ENCODE peak calls at places on chromosomes 16 and 17, in six cellular contexts. Z is Caki2; I is amygdala; W is NCI-H1092; J is GM12892; G is stimulated activated naive CD8-positive, alpha-beta T cell treated with anti-CD3 and anti-CD28 coated beads, Interleukin-15, Interleukin-2, amounts not matched to agents 100 U/mL and 50 U/mL, for 24 hours. M is an unnamed sample.
A peak's percentile ranks its signal among the peaks of the same experiment; 100 is the strongest.

GRCh38 chr16:30335598-30336474 is 19.3 kb downstream of the CD2BP2 start:
- DNase-seq in Z (no peak), I (no peak), W (no peak), J (no peak), G (no peak), M (no peak)

GRCh38 chr16:4081035-4081434 is 35.2 kb downstream of the ADCY9 start:
- DNase-seq in Z (no peak), I (no peak), W (no peak), J (no peak), G (no peak), M (no peak)

GRCh38 chr17:47952181-47953021 is 5.3 kb downstream of the PRR15L start:
- DNase-seq in Z (no peak), I (no peak), W (no peak), J (no peak), G (no peak), M (no peak)

GRCh38 chr17:68972119-68972704 is 17.0 kb upstream of the ABCA8 start:
- DNase-seq in Z (no peak), I (no peak), W (no peak), J (no peak), G (no peak), M (no peak)

GRCh38 chr16:56800355-56800754 is 64.7 kb upstream of the SLC12A3 start:
- DNase-seq in Z (peak; percentile 52), I (no peak), W (no peak), J (no peak), G (no peak), M (no peak)

GRCh38 chr17:56595831-56596740 is 2.6 kb downstream of the NOG start:
- DNase-seq in Z (no peak), I (no peak), W (peak; percentile 4), J (no peak), G (peak; percentile 53), M (peak; percentile 86)

GRCh38 chr17:43456661-43457361 is 27.0 kb upstream of the DHX8 start:
- DNase-seq in Z (peak; percentile 64), I (no peak), W (no peak), J (no peak), G (peak; percentile 10), M (no peak)

GRCh38 chr17:47878203-47879027 is 17.6 kb upstream of the SP2 start:
- DNase-seq in Z (no peak), I (no peak), W (no peak), J (no peak), G (no peak), M (no peak)

GRCh38 chr16:78761427-78761826 is 662.0 kb downstream of the WWOX start:
- DNase-seq in Z (no peak), I (no peak), W (no peak), J (no peak), G (peak; percentile 40), M (no peak)

GRCh38 chr16:8818499-8819270 is 21.0 kb downstream of the PMM2 start:
- DNase-seq in Z (no peak), I (no peak), W (no peak), J (no peak), G (no peak), M (no peak)

GRCh38 chr17:50514388-50514787 is 6.1 kb downstream of the MYCBPAP start:
- DNase-seq in Z (no peak), I (no peak), W (no peak), J (no peak), G (no peak), M (no peak)

GRCh38 chr17:68792873-68793272 is 162.3 kb downstream of the ABCA8 start:
- DNase-seq in Z (no peak), I (no peak), W (no peak), J (no peak), G (no peak), M (no peak)

GRCh38 chr16:81005644-81006471 is 827 bp downstream of the CMC2 start:
- DNase-seq in Z (no peak), I (no peak), W (peak; percentile 41), J (no peak), G (no peak), M (no peak)

GRCh38 chr16:6573577-6573976 is 759.1 kb upstream of the RBFOX1 start:
- DNase-seq in Z (no peak), I (no peak), W (no peak), J (no peak), G (no peak), M (peak; percentile 70)

GRCh38 chr17:76360461-76360860 is 6.7 kb upstream of the PRPSAP1 start:
- DNase-seq in Z (no peak), I (no peak), W (no peak), J (no peak), G (no peak), M (no peak)